ENCODE peak calls at places on chromosomes 11 and 22, in four cellular contexts. W is Peyer's patch, Z is fibroblast of lung, L is fibroblast of pulmonary artery. I is an unnamed sample.

GRCh38 chr11:12170984-12171383 is 60.6 kb downstream of the MICAL2 start:
- DNase-seq in L (peak; percentile 85), Z (peak; percentile 86), W (no peak), I (peak; percentile 76)

GRCh38 chr11:130137999-130138398 is 21.6 kb upstream of the ST14 start:
- DNase-seq in W (no peak), Z (no peak), L (no peak), I (no peak)

GRCh38 chr11:59173964-59174663 is 2.2 kb downstream of the DTX4 start:
- DNase-seq in Z (peak; percentile 7), W (peak; percentile 84), L (peak; percentile 48), I (no peak)

GRCh38 chr22:29301716-29302401 is 4.6 kb upstream of the GAS2L1 start:
- DNase-seq in L (no peak), W (peak; percentile 44), Z (no peak), I (no peak)

GRCh38 chr22:19271856-19272535 is 19.5 kb downstream of the CLTCL1 start:
- DNase-seq in W (no peak), L (no peak), Z (peak; percentile 74), I (no peak)

GRCh38 chr11:23192256-23192655 is 332.0 kb upstream of the CCDC179 start:
- DNase-seq in W (no peak), L (peak; percentile 72), Z (peak; percentile 11), I (no peak)

GRCh38 chr11:114162719-114163123 is 103.2 kb downstream of the ZBTB16 start:
- DNase-seq in L (peak; percentile 100), W (peak; percentile 85), Z (peak; percentile 95), I (peak; percentile 99)

GRCh38 chr11:30360741-30361140 is 37.8 kb downstream of the ARL14EP start:
- DNase-seq in W (no peak), L (no peak), Z (no peak), I (no peak)

GRCh38 chr11:64039012-64039665 is 3.4 kb downstream of the FLRT1 start:
- DNase-seq in W (no peak), L (no peak), Z (no peak), I (no peak)

GRCh38 chr11:76169473-76169881 is 36.8 kb downstream of the WNT11 start:
- DNase-seq in L (no peak), W (no peak), Z (no peak), I (no peak)

DNA sequence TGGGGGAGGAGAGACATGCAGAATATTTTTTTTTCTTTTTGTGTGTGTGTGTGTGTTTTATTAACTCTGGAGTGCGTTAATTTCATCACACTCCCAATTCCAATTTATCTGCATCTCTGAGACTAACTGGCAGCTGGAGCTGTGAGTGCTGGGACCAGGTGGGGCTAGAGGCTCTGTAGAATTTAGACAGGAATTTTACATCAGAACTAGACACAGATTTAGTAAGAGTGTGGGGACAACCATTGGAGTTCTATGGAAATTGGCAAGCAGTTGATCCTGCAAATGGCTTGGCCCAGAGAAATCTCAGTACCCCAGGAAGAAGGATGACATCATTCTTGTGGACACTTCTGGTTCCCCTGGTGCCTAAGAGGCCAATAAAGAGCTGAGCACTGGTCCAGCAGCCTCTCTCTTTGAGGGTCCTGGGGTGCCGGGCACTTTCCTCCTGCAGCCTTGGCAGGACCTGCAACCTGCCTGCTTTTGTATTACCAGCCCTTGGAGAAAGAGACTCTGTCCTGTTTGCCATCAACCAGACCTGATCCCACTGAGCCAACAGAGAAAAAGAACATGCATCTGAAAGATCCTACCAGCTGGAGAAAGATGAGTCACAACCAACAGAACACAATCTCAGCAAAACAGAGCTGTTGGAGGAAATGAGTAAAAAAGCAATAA is 320.9 kb downstream of the DDX10 start:
- DNase-seq in Z (peak; percentile 72), W (no peak), L (peak; percentile 74), I (peak; percentile 84)
- TF ChIP-seq CTCF in Z (no peak), W (no peak), L (no peak), I (no peak)

GRCh38 chr11:28581286-28582242 is 473.4 kb downstream of the METTL15 start:
- DNase-seq in L (peak; percentile 18), Z (peak; percentile 95), W (no peak), I (no peak)
- TF ChIP-seq CTCF in L (no peak), Z (no peak), W (no peak), I (no peak)

GRCh38 chr11:118791015-118791960 is at the start of gene DDX6:
- DNase-seq in Z (peak; percentile 89), W (peak; percentile 95), L (peak; percentile 89), I (peak; percentile 96)
- TF ChIP-seq CTCF in Z (peak; percentile 38), W (peak; percentile 39), L (peak; percentile 16), I (peak; percentile 2)

GRCh38 chr22:36453266-36453607 is 28.2 kb downstream of the TXN2 start:
- DNase-seq in Z (no peak), L (no peak), W (no peak), I (no peak)

GRCh38 chr22:36456459-36456835 is 25.0 kb downstream of the TXN2 start:
- DNase-seq in W (no peak), Z (no peak), L (no peak), I (no peak)

GRCh38 chr22:36455571-36456458 is 25.6 kb downstream of the TXN2 start:
- DNase-seq in Z (no peak), W (no peak), L (no peak), I (no peak)

GRCh38 chr22:36453855-36454378 is 27.5 kb downstream of the TXN2 start:
- DNase-seq in L (no peak), W (no peak), Z (no peak), I (no peak)

DNA sequence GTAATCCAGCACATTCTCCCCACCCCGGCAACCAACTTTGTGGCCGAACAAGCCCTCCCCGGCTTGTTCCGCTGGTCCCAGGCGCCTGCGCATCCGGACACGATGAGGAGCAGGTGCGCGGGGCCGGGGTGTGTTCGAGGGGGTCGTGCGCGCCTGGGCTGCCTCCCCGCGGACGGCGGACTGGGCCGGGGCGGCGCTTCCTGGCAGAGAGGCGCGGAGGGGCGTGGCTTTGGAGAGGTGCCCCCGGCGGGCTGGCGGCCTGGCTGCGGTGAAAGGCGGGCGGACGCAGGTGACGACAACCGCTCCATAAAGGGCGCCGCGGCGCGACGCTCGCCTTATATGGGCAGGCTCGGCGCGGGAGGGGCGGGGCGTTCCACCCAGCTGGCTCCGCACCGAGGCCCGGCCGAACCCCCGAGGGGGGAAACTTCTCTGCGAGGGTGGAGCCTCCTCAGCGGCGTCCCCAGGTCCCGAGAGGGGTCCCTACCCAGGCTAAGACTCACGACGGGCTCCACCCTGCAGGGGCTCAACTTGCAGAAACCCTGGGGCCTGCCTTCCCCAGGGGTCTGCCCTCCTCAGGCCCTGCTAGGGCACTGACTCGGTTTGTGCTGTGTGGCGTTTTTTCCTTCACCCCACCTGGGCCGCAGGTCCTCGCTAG is 26.4 kb downstream of the TXN2 start:
- DNase-seq in L (peak; percentile 88), Z (peak; percentile 93), W (peak; percentile 97), I (peak; percentile 93)
- TF ChIP-seq CTCF in L (no peak), Z (no peak), W (peak; percentile 41), I (no peak)

GRCh38 chr11:33910960-33911339 is 19.1 kb upstream of the LMO2 start:
- DNase-seq in L (no peak), W (no peak), Z (no peak), I (no peak)
- TF ChIP-seq CTCF in L (no peak), W (no peak), Z (no peak), I (no peak)

GRCh38 chr11:70270104-70270876 is at the start of gene PPFIA1:
- DNase-seq in W (peak; percentile 98), Z (peak; percentile 90), L (peak; percentile 93), I (peak; percentile 95)

GRCh38 chr11:70268526-70268925 is 2.0 kb upstream of the PPFIA1 start:
- DNase-seq in W (no peak), Z (no peak), L (no peak), I (no peak)

GRCh38 chr11:70272009-70272408 is 1.5 kb downstream of the PPFIA1 start:
- DNase-seq in L (no peak), Z (no peak), W (no peak), I (no peak)

GRCh38 chr11:70271635-70271953 is 1.1 kb downstream of the PPFIA1 start:
- DNase-seq in Z (no peak), W (no peak), L (no peak), I (no peak)

GRCh38 chr11:70270877-70271634 is 566 bp downstream of the PPFIA1 start:
- DNase-seq in L (peak; percentile 73), Z (peak; percentile 73), W (peak; percentile 73), I (peak; percentile 60)
- TF ChIP-seq CTCF in L (no peak), Z (no peak), W (peak; percentile 52), I (no peak)

GRCh38 chr11:109854696-109855095 is 238.5 kb upstream of the ZC3H12C start:
- DNase-seq in Z (peak; percentile 75), W (no peak), L (no peak), I (no peak)

GRCh38 chr11:109851780-109852390 is 241.3 kb upstream of the ZC3H12C start:
- DNase-seq in W (no peak), L (peak; percentile 16), Z (peak; percentile 63), I (no peak)

GRCh38 chr11:109849946-109850345 is 243.2 kb upstream of the ZC3H12C start:
- DNase-seq in W (no peak), L (no peak), Z (no peak), I (no peak)

GRCh38 chr11:109856958-109857357 is 236.2 kb upstream of the ZC3H12C start:
- DNase-seq in L (no peak), W (no peak), Z (peak; percentile 40), I (no peak)

GRCh38 chr11:109853156-109853776 is 239.9 kb upstream of the ZC3H12C start:
- DNase-seq in W (no peak), Z (peak; percentile 73), L (peak; percentile 91), I (peak; percentile 79)
- TF ChIP-seq CTCF in W (peak; percentile 32), Z (peak; percentile 85), L (peak; percentile 84), I (peak; percentile 53)

GRCh38 chr11:72238492-72239295 is 5.3 kb downstream of the PHOX2A start:
- DNase-seq in W (no peak), L (no peak), Z (no peak), I (no peak)

GRCh38 chr11:72236083-72236697 is 7.8 kb downstream of the PHOX2A start:
- DNase-seq in L (no peak), Z (no peak), W (peak; percentile 9), I (no peak)

GRCh38 chr11:72236774-72237111 is 7.2 kb downstream of the PHOX2A start:
- DNase-seq in L (no peak), W (no peak), Z (no peak), I (no peak)

GRCh38 chr11:72238040-72238450 is 5.9 kb downstream of the PHOX2A start:
- DNase-seq in Z (peak; percentile 61), L (peak; percentile 74), W (peak; percentile 75), I (peak; percentile 76)

GRCh38 chr11:72237112-72237931 is 6.7 kb downstream of the PHOX2A start:
- DNase-seq in W (no peak), Z (no peak), L (no peak), I (no peak)
- TF ChIP-seq CTCF in W (no peak), Z (no peak), L (no peak), I (no peak)